ENCODE peak calls at places on chromosome 6, in six cellular contexts. One of them, this sample, is unnamed.

GRCh38 chr6:122491915-122492537 is 20.4 kb upstream of the SERINC1 start:
- DNase-seq in NB4: peak
- DNase-seq in mucosa of descending colon: no peak
- DNase-seq in AG09319: no peak
- DNase-seq in activated B cell treated with CpG ODN at 0.5 μM for 24 hours: peak
- DNase-seq in GM23338: peak
- DNase-seq in this sample: peak

GRCh38 chr6:144007779-144008500 is at the start of gene PLAGL1:
- DNase-seq in AG09319: peak
- DNase-seq in GM23338: peak
- DNase-seq in mucosa of descending colon: peak
- DNase-seq in NB4: peak
- DNase-seq in activated B cell treated with CpG ODN at 0.5 μM for 24 hours: peak
- DNase-seq in this sample: peak

GRCh38 chr6:52407467-52407866 is 12.7 kb upstream of the EFHC1 start:
- DNase-seq in activated B cell treated with CpG ODN at 0.5 μM for 24 hours: no peak
- DNase-seq in GM23338: peak
- DNase-seq in AG09319: no peak
- DNase-seq in NB4: peak
- DNase-seq in mucosa of descending colon: no peak
- DNase-seq in this sample: peak

GRCh38 chr6:160118620-160119234 is 2.9 kb upstream of the SLC22A1 start:
- DNase-seq in mucosa of descending colon: no peak
- DNase-seq in activated B cell treated with CpG ODN at 0.5 μM for 24 hours: no peak
- DNase-seq in AG09319: no peak
- DNase-seq in NB4: no peak
- DNase-seq in GM23338: no peak
- DNase-seq in this sample: no peak

GRCh38 chr6:51678905-51679620 is 408.4 kb downstream of the PKHD1 start:
- DNase-seq in activated B cell treated with CpG ODN at 0.5 μM for 24 hours: no peak
- DNase-seq in mucosa of descending colon: no peak
- DNase-seq in AG09319: no peak
- DNase-seq in NB4: no peak
- DNase-seq in GM23338: no peak
- DNase-seq in this sample: no peak

GRCh38 chr6:158647501-158647900 is 2.4 kb upstream of the SYTL3 start:
- DNase-seq in AG09319: no peak
- DNase-seq in mucosa of descending colon: no peak
- DNase-seq in activated B cell treated with CpG ODN at 0.5 μM for 24 hours: no peak
- DNase-seq in GM23338: no peak
- DNase-seq in NB4: no peak
- DNase-seq in this sample: no peak

GRCh38 chr6:98995116-98995515 is 47.4 kb upstream of the FBXL4 start:
- DNase-seq in NB4: no peak
- DNase-seq in mucosa of descending colon: no peak
- DNase-seq in activated B cell treated with CpG ODN at 0.5 μM for 24 hours: no peak
- DNase-seq in AG09319: no peak
- DNase-seq in GM23338: no peak
- DNase-seq in this sample: no peak

GRCh38 chr6:41470341-41471063 is 75.7 kb upstream of the FOXP4 start:
- DNase-seq in AG09319: no peak
- DNase-seq in mucosa of descending colon: peak
- DNase-seq in activated B cell treated with CpG ODN at 0.5 μM for 24 hours: no peak
- DNase-seq in GM23338: peak
- DNase-seq in NB4: peak
- DNase-seq in this sample: no peak

GRCh38 chr6:39153766-39154397 is 38.9 kb upstream of the SAYSD1 start:
- DNase-seq in mucosa of descending colon: no peak
- DNase-seq in AG09319: no peak
- DNase-seq in activated B cell treated with CpG ODN at 0.5 μM for 24 hours: no peak
- DNase-seq in GM23338: no peak
- DNase-seq in NB4: no peak
- DNase-seq in this sample: no peak

GRCh38 chr6:128290221-128290620 is 230.2 kb downstream of the PTPRK start:
- DNase-seq in NB4: no peak
- DNase-seq in AG09319: no peak
- DNase-seq in mucosa of descending colon: no peak
- DNase-seq in GM23338: no peak
- DNase-seq in activated B cell treated with CpG ODN at 0.5 μM for 24 hours: no peak
- DNase-seq in this sample: no peak

GRCh38 chr6:128295670-128296069 is 224.7 kb downstream of the PTPRK start:
- DNase-seq in NB4: no peak
- DNase-seq in AG09319: no peak
- DNase-seq in mucosa of descending colon: no peak
- DNase-seq in GM23338: no peak
- DNase-seq in activated B cell treated with CpG ODN at 0.5 μM for 24 hours: no peak
- DNase-seq in this sample: no peak
- TF ChIP-seq CTCF in NB4: no peak
- TF ChIP-seq CTCF in AG09319: no peak
- TF ChIP-seq CTCF in mucosa of descending colon: no peak
- TF ChIP-seq CTCF in GM23338: peak
- TF ChIP-seq CTCF in activated B cell treated with CpG ODN at 0.5 μM for 24 hours: no peak
- TF ChIP-seq CTCF in this sample: no peak

DNA sequence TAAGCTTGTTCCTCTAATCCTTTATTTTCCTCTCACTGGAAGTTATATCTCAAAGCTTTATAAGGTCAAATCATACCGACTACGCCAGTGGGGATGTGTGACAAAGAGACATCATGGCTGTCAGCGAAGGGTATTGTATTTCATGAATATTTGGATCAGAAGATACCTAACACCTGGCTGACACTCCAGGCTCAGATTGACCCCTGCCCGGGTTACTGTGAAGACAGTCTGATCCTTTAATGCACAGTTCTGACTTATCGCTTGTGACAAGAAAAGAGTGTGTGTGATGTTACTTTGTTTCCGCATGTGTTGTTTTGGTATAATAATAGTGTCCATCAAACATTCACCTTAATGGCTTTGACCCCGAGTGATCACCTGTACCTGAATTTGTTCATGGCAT is 101.0 kb downstream of the GJA10 start:
- DNase-seq in mucosa of descending colon: no peak
- DNase-seq in NB4: no peak
- DNase-seq in AG09319: no peak
- DNase-seq in GM23338: no peak
- DNase-seq in activated B cell treated with CpG ODN at 0.5 μM for 24 hours: no peak
- DNase-seq in this sample: no peak
- TF ChIP-seq CTCF in mucosa of descending colon: no peak
- TF ChIP-seq CTCF in NB4: no peak
- TF ChIP-seq CTCF in AG09319: no peak
- TF ChIP-seq CTCF in GM23338: no peak
- TF ChIP-seq CTCF in activated B cell treated with CpG ODN at 0.5 μM for 24 hours: no peak
- TF ChIP-seq CTCF in this sample: no peak

GRCh38 chr6:64040118-64040517 is 404.5 kb downstream of the PHF3 start:
- DNase-seq in activated B cell treated with CpG ODN at 0.5 μM for 24 hours: no peak
- DNase-seq in AG09319: no peak
- DNase-seq in mucosa of descending colon: no peak
- DNase-seq in GM23338: no peak
- DNase-seq in NB4: no peak
- DNase-seq in this sample: no peak
- TF ChIP-seq CTCF in activated B cell treated with CpG ODN at 0.5 μM for 24 hours: no peak
- TF ChIP-seq CTCF in AG09319: no peak
- TF ChIP-seq CTCF in mucosa of descending colon: no peak
- TF ChIP-seq CTCF in GM23338: no peak
- TF ChIP-seq CTCF in NB4: no peak
- TF ChIP-seq CTCF in this sample: no peak

DNA sequence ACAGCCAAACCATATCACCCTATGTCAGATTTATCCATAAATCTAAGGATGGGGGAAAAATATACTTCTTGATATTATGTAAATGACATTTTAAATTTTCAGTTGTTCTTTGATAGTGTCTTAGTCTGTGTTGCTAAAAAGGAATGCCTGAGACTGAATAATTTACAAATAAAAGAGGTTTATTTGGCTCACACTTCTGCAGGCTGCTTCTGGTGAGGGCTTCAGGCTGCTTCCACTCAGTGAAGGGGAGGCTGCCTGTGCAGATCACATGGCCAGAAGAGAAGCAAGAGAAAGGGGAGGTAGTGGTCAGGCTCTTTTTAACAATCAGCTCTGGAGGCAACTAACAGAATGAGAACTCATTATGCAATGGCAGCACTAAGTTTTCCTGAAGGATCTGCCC is 1.3 kb upstream of the MCM9 start:
- DNase-seq in AG09319: no peak
- DNase-seq in mucosa of descending colon: no peak
- DNase-seq in GM23338: no peak
- DNase-seq in NB4: peak
- DNase-seq in activated B cell treated with CpG ODN at 0.5 μM for 24 hours: no peak
- DNase-seq in this sample: no peak
- TF ChIP-seq CTCF in AG09319: no peak
- TF ChIP-seq CTCF in mucosa of descending colon: no peak
- TF ChIP-seq CTCF in GM23338: no peak
- TF ChIP-seq CTCF in NB4: no peak
- TF ChIP-seq CTCF in activated B cell treated with CpG ODN at 0.5 μM for 24 hours: no peak
- TF ChIP-seq CTCF in this sample: no peak

This sample was measured in GM13977.